ENCODE peak calls at places on chromosomes 4 and X, in eight cellular contexts. D is CD4-positive, CD25-positive, alpha-beta regulatory T cell; T is NCI-H187; K is GM06990; X is ACHN; O is smooth muscle cell of the brain vasculature; W is IMR-90; C is cortex of kidney. E is an unnamed sample.

GRCh38 chrX:14064632-14065432 is 35.1 kb upstream of the GEMIN8 start:
- DNase-seq in D (no peak), T (no peak), K (no peak), X (no peak), O (no peak), W (peak), C (no peak), E (no peak)

GRCh38 chrX:23699636-23700194 is 32.4 kb downstream of the PRDX4 start:
- DNase-seq in D (peak), T (no peak), K (no peak), X (no peak), O (no peak), W (peak), C (no peak), E (no peak)

GRCh38 chr4:87306056-87306455 is 16.6 kb downstream of the HSD17B13 start:
- DNase-seq in D (no peak), T (no peak), K (peak), X (no peak), O (no peak), W (no peak), C (no peak), E (no peak)

GRCh38 chrX:28586291-28586690 is 955 bp upstream of the IL1RAPL1 start:
- DNase-seq in D (no peak), T (no peak), K (no peak), X (no peak), O (no peak), W (peak), C (no peak), E (no peak)

GRCh38 chrX:114932550-114932949 is 84.9 kb downstream of the IL13RA2 start:
- DNase-seq in D (no peak), T (no peak), K (no peak), X (no peak), O (no peak), W (no peak), C (no peak), E (no peak)

GRCh38 chrX:10199212-10199611 is 42.4 kb downstream of the CLCN4 start:
- DNase-seq in D (peak), T (no peak), K (peak), X (no peak), O (no peak), W (peak), C (no peak), E (no peak)

GRCh38 chrX:122739770-122740169 is 444.3 kb upstream of the GRIA3 start:
- DNase-seq in D (no peak), T (no peak), K (no peak), X (no peak), O (no peak), W (no peak), C (no peak), E (no peak)

GRCh38 chr4:26257850-26258249 is 63.0 kb upstream of the RBPJ start:
- DNase-seq in D (no peak), T (no peak), K (peak), X (no peak), O (no peak), W (no peak), C (no peak), E (no peak)

GRCh38 chrX:118016422-118016821 is 100.2 kb downstream of the KLHL13 start:
- DNase-seq in D (no peak), T (no peak), K (no peak), X (no peak), O (no peak), W (no peak), C (no peak), E (no peak)

GRCh38 chrX:6226646-6227444 is 1.8 kb downstream of the NLGN4X start:
- DNase-seq in D (no peak), T (no peak), K (peak), X (no peak), O (no peak), W (no peak), C (no peak), E (no peak)

GRCh38 chr4:76782837-76783236 is 115.1 kb downstream of the SOWAHB start:
- DNase-seq in D (no peak), T (no peak), K (no peak), X (peak), O (no peak), W (peak), C (no peak), E (no peak)

GRCh38 chrX:17674611-17675010 is 62.7 kb upstream of the SCML1 start:
- DNase-seq in D (no peak), T (no peak), K (no peak), X (no peak), O (no peak), W (no peak), C (no peak), E (no peak)

GRCh38 chr4:163610642-163611041 is 116.2 kb downstream of the TMA16 start:
- DNase-seq in D (no peak), T (no peak), K (no peak), X (no peak), O (no peak), W (no peak), C (no peak), E (no peak)

GRCh38 chr4:23889814-23890269 is at the start of gene PPARGC1A:
- DNase-seq in D (no peak), T (peak), K (no peak), X (peak), O (no peak), W (peak), C (no peak), E (peak)

GRCh38 chr4:93780080-93780479 is 48.5 kb upstream of the ATOH1 start:
- DNase-seq in D (no peak), T (no peak), K (no peak), X (no peak), O (no peak), W (no peak), C (no peak), E (no peak)

GRCh38 chr4:41718907-41719306 is 29.6 kb downstream of the PHOX2B start:
- DNase-seq in D (no peak), T (no peak), K (no peak), X (no peak), O (no peak), W (peak), C (no peak), E (no peak)

GRCh38 chr4:48329976-48330375 is 11.4 kb upstream of the SLAIN2 start:
- DNase-seq in D (no peak), T (no peak), K (no peak), X (peak), O (no peak), W (peak), C (no peak), E (no peak)

GRCh38 chr4:71713611-71714203 is 70.2 kb downstream of the GC start:
- DNase-seq in D (peak), T (peak), K (no peak), X (peak), O (peak), W (peak), C (no peak), E (peak)

GRCh38 chrX:72273718-72274117 is 3.3 kb downstream of the RPS4X start:
- DNase-seq in D (peak), T (no peak), K (no peak), X (no peak), O (no peak), W (no peak), C (no peak), E (no peak)

GRCh38 chr4:41142946-41143720 is 71.2 kb downstream of the APBB2 start:
- DNase-seq in D (no peak), T (no peak), K (no peak), X (peak), O (peak), W (peak), C (no peak), E (no peak)

GRCh38 chr4:141375855-141376254 is 155.2 kb downstream of the ZNF330 start:
- DNase-seq in D (no peak), T (no peak), K (no peak), X (peak), O (peak), W (peak), C (no peak), E (no peak)

GRCh38 chrX:145751943-145752342 is 65.7 kb upstream of the SLITRK2 start:
- DNase-seq in D (no peak), T (no peak), K (no peak), X (no peak), O (no peak), W (no peak), C (no peak), E (no peak)

GRCh38 chr4:14545796-14546195 is 456.5 kb upstream of the CPEB2 start:
- DNase-seq in D (no peak), T (no peak), K (no peak), X (no peak), O (no peak), W (no peak), C (no peak), E (no peak)

GRCh38 chr4:612052-612748 is 13.2 kb upstream of the PDE6B start:
- DNase-seq in D (no peak), T (no peak), K (no peak), X (no peak), O (no peak), W (no peak), C (no peak), E (no peak)

GRCh38 chr4:45350438-45350837 is 624.1 kb upstream of the GNPDA2 start:
- DNase-seq in D (no peak), T (no peak), K (no peak), X (peak), O (no peak), W (no peak), C (no peak), E (no peak)

GRCh38 chrX:104482757-104483156 is 83.2 kb upstream of the IL1RAPL2 start:
- DNase-seq in D (no peak), T (no peak), K (no peak), X (no peak), O (no peak), W (no peak), C (no peak), E (no peak)

GRCh38 chr4:653080-653821 is 20.8 kb downstream of the ATP5ME start:
- DNase-seq in D (no peak), T (no peak), K (no peak), X (no peak), O (no peak), W (no peak), C (no peak), E (no peak)

GRCh38 chr4:16124232-16124631 is 40.4 kb upstream of the PROM1 start:
- DNase-seq in D (no peak), T (no peak), K (no peak), X (no peak), O (no peak), W (no peak), C (no peak), E (no peak)

GRCh38 chr4:61086979-61087378 is 113.1 kb upstream of the ADGRL3 start:
- DNase-seq in D (no peak), T (no peak), K (no peak), X (no peak), O (no peak), W (no peak), C (no peak), E (no peak)

GRCh38 chr4:83548151-83548905 is 12.4 kb downstream of the GPAT3 start:
- DNase-seq in D (peak), T (no peak), K (peak), X (peak), O (peak), W (peak), C (no peak), E (peak)

GRCh38 chr4:107069049-107069448 is 32.9 kb upstream of the DKK2 start:
- DNase-seq in D (no peak), T (no peak), K (no peak), X (no peak), O (no peak), W (peak), C (no peak), E (no peak)

GRCh38 chrX:63747331-63747730 is 37.7 kb downstream of the ARHGEF9 start:
- DNase-seq in D (no peak), T (no peak), K (no peak), X (peak), O (peak), W (peak), C (no peak), E (no peak)